ENCODE peak calls at places on chromosomes 7 and 10, in eight cellular contexts. B, L, D, J, Y, X, U and S are unnamed samples.

GRCh38 chr10:1241973-1242935 is 186.1 kb downstream of the WDR37 start:
- DNase-seq in J (no peak), X (no peak), L (no peak), U (no peak), B (no peak), D (no peak), Y (no peak), S (no peak)

GRCh38 chr10:105714728-105715127 is 1073.6 kb downstream of the SORCS3 start:
- DNase-seq in X (peak), B (no peak), J (no peak), U (no peak), L (no peak), D (no peak), Y (no peak), S (no peak)

GRCh38 chr7:57449904-57450303 is at the start of gene ZNF716:
- DNase-seq in D (no peak), B (no peak), U (no peak), Y (no peak), J (no peak), L (no peak), X (no peak), S (no peak)

GRCh38 chr7:132656846-132657776 is 80.8 kb upstream of the PLXNA4 start:
- DNase-seq in B (peak), L (no peak), X (peak), Y (no peak), U (no peak), J (no peak), D (no peak), S (no peak)

GRCh38 chr7:121761399-121761798 is 111.6 kb upstream of the PTPRZ1 start:
- DNase-seq in X (no peak), D (no peak), U (peak), L (no peak), J (no peak), B (no peak), Y (no peak), S (no peak)

GRCh38 chr7:106345421-106346166 is 60.8 kb upstream of the NAMPT start:
- DNase-seq in X (no peak), L (no peak), D (no peak), U (peak), Y (no peak), J (no peak), B (no peak), S (no peak)

GRCh38 chr7:95002726-95003125 is 95.3 kb downstream of the PPP1R9A start:
- DNase-seq in U (no peak), L (peak), X (no peak), D (no peak), J (no peak), Y (no peak), B (peak), S (no peak)

GRCh38 chr7:128041203-128041602 is 10.0 kb upstream of the LRRC4 start:
- DNase-seq in J (no peak), Y (peak), U (peak), D (no peak), B (peak), X (no peak), L (no peak), S (no peak)

GRCh38 chr10:2011106-2011716 is 273.9 kb upstream of the ADARB2 start:
- DNase-seq in B (no peak), X (no peak), L (no peak), J (no peak), Y (no peak), D (no peak), U (no peak), S (no peak)

GRCh38 chr10:89360153-89360552 is 17.7 kb upstream of the IFIT1B start:
- DNase-seq in U (no peak), J (no peak), D (no peak), X (no peak), Y (no peak), L (no peak), B (peak), S (no peak)

GRCh38 chr7:75909521-75910132 is 5.3 kb upstream of the POR start:
- DNase-seq in Y (no peak), U (no peak), B (no peak), J (no peak), L (no peak), X (no peak), D (no peak), S (no peak)

GRCh38 chr7:158867214-158867984 is 11.0 kb downstream of the DYNC2I1 start:
- DNase-seq in B (no peak), Y (no peak), D (no peak), U (no peak), L (no peak), X (no peak), J (no peak), S (no peak)

GRCh38 chr10:12262278-12262981 is 66.4 kb downstream of the CDC123 start:
- DNase-seq in L (no peak), B (no peak), X (no peak), J (no peak), D (no peak), Y (no peak), U (no peak), S (no peak)

GRCh38 chr10:36209480-36209879 is 567.4 kb upstream of the FZD8 start:
- DNase-seq in U (no peak), X (no peak), L (no peak), B (no peak), D (no peak), J (no peak), Y (no peak), S (no peak)

GRCh38 chr7:141550694-141551079 is 523 bp upstream of the AGK start:
- DNase-seq in B (peak), U (no peak), X (peak), Y (no peak), L (peak), D (no peak), J (peak), S (no peak)

GRCh38 chr7:140403878-140404564 is at the start of gene RAB19:
- DNase-seq in L (peak), X (peak), U (no peak), Y (no peak), J (no peak), B (peak), D (no peak), S (peak)

GRCh38 chr7:112537822-112538221 is 57.0 kb downstream of the LSMEM1 start:
- DNase-seq in J (no peak), Y (no peak), U (no peak), X (no peak), D (no peak), B (no peak), L (no peak), S (no peak)

GRCh38 chr7:139034855-139035587 is 821 bp downstream of the ZC3HAV1L start:
- DNase-seq in B (peak), J (no peak), X (no peak), Y (no peak), U (no peak), L (peak), D (peak), S (peak)

GRCh38 chr7:55488221-55488620 is 84.1 kb downstream of the VOPP1 start:
- DNase-seq in Y (no peak), L (no peak), D (no peak), J (no peak), B (no peak), X (no peak), U (no peak), S (no peak)

GRCh38 chr10:126090911-126091728 is 194.8 kb downstream of the FANK1 start:
- DNase-seq in Y (peak), J (peak), L (no peak), U (peak), D (no peak), X (no peak), B (peak), S (no peak)

GRCh38 chr7:49937608-49938007 is 155.4 kb downstream of the ZPBP start:
- DNase-seq in X (no peak), L (no peak), B (no peak), D (no peak), Y (no peak), U (no peak), J (no peak), S (no peak)

GRCh38 chr10:65891073-65891981 is 1034.5 kb upstream of the LRRTM3 start:
- DNase-seq in L (no peak), D (no peak), Y (no peak), X (peak), J (no peak), B (no peak), U (peak), S (no peak)

GRCh38 chr10:43045246-43045621 is 31.6 kb upstream of the RET start:
- DNase-seq in J (no peak), L (no peak), Y (no peak), U (no peak), X (no peak), D (no peak), B (no peak), S (no peak)

GRCh38 chr10:51857326-51857725 is 157.9 kb upstream of the CSTF2T start:
- DNase-seq in J (no peak), D (no peak), B (no peak), Y (no peak), L (no peak), X (no peak), U (no peak), S (no peak)